ENCODE peak calls at places on chromosomes 16 and 17, in ten cellular contexts. X is Peyer's patch; W is tibial nerve; D is body of pancreas; V is ovary; F is dorsolateral prefrontal cortex; R is CD8-positive, alpha-beta T cell; O is cardiac fibroblast; T is heart right ventricle; M is left ventricle myocardium inferior. I is an unnamed sample.

GRCh38 chr16:86245895-86246294 is 264.4 kb upstream of the FOXF1 start:
- DNase-seq in X (no peak), W (no peak), D (no peak), V (no peak), F (no peak), R (no peak), O (no peak), T (no peak), M (no peak), I (no peak)

GRCh38 chr16:81006472-81007311 is at the start of the genes CENPN and CMC2:
- DNase-seq in X (peak; percentile 99), W (peak; percentile 99), D (peak; percentile 99), V (peak; percentile 100), F (peak; percentile 99), R (peak; percentile 98), O (peak; percentile 100), T (peak; percentile 98), M (peak; percentile 99), I (peak; percentile 94)

GRCh38 chr17:68204736-68205135 is 43.1 kb upstream of the AMZ2 start:
- DNase-seq in X (no peak), W (no peak), D (no peak), V (no peak), F (no peak), R (no peak), O (no peak), T (no peak), M (peak; percentile 31), I (no peak)

GRCh38 chr16:12764813-12765212 is 38.9 kb downstream of the CPPED1 start:
- DNase-seq in X (no peak), W (no peak), D (no peak), V (no peak), F (no peak), R (no peak), O (no peak), T (no peak), M (no peak), I (no peak)

GRCh38 chr17:40062347-40063033 is at the start of gene THRA:
- DNase-seq in X (peak; percentile 77), W (peak; percentile 55), D (peak; percentile 72), V (peak; percentile 83), F (peak; percentile 36), R (peak; percentile 71), O (peak; percentile 28), T (peak; percentile 76), M (peak; percentile 83), I (no peak)

GRCh38 chr17:48642059-48642842 is 16.1 kb upstream of the HOXB9 start:
- DNase-seq in X (no peak), W (no peak), D (no peak), V (no peak), F (no peak), R (no peak), O (no peak), T (no peak), M (no peak), I (no peak)

GRCh38 chr17:55432358-55433028 is 10.9 kb upstream of the MMD start:
- DNase-seq in X (no peak), W (no peak), D (no peak), V (no peak), F (no peak), R (no peak), O (no peak), T (no peak), M (no peak), I (no peak)

GRCh38 chr16:48517493-48517892 is 92.5 kb downstream of the N4BP1 start:
- DNase-seq in X (no peak), W (no peak), D (no peak), V (no peak), F (no peak), R (no peak), O (no peak), T (no peak), M (no peak), I (no peak)

DNA sequence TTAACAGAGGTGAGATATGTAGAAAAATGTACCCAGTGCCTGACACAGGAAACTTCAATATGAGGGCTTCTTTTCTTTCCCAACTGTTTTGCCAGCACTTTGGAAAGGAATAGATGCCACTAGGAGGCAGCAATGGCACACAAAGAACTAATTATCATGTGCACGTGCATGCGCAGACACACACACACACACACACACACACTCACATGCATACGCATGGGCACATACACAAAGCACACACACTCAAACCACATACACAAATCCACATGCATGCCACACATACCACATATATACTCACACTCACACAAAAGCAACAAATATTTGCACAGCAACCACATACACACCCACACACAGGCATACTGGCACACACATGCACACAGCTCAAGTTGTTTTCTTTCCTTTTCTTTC is 8.8 kb upstream of the CEP112 start:
- DNase-seq in X (peak; percentile 31), W (no peak), D (peak; percentile 61), V (no peak), F (peak; percentile 45), R (peak; percentile 35), O (peak; percentile 82), T (peak; percentile 29), M (no peak), I (no peak)
- TF ChIP-seq CTCF in X (peak; percentile 87), W (peak; percentile 28), D (peak; percentile 85), V (no peak), F (peak; percentile 51), R (peak; percentile 33), O (peak; percentile 67), T (peak; percentile 36), M (peak; percentile 64), I (peak; percentile 57)

GRCh38 chr17:57561072-57561861 is 183.8 kb downstream of the CCDC182 start:
- DNase-seq in X (no peak), W (no peak), D (no peak), V (no peak), F (no peak), R (no peak), O (no peak), T (no peak), M (no peak), I (no peak)

GRCh38 chr17:57559226-57559625 is 185.9 kb downstream of the CCDC182 start:
- DNase-seq in X (no peak), W (no peak), D (no peak), V (no peak), F (no peak), R (no peak), O (no peak), T (no peak), M (no peak), I (no peak)

GRCh38 chr17:57557793-57558681 is 187.1 kb downstream of the CCDC182 start:
- DNase-seq in X (no peak), W (no peak), D (no peak), V (no peak), F (no peak), R (no peak), O (peak; percentile 78), T (no peak), M (no peak), I (no peak)

GRCh38 chr17:57562231-57562630 is 182.9 kb downstream of the CCDC182 start:
- DNase-seq in X (no peak), W (no peak), D (no peak), V (no peak), F (peak; percentile 48), R (no peak), O (no peak), T (no peak), M (no peak), I (no peak)

DNA sequence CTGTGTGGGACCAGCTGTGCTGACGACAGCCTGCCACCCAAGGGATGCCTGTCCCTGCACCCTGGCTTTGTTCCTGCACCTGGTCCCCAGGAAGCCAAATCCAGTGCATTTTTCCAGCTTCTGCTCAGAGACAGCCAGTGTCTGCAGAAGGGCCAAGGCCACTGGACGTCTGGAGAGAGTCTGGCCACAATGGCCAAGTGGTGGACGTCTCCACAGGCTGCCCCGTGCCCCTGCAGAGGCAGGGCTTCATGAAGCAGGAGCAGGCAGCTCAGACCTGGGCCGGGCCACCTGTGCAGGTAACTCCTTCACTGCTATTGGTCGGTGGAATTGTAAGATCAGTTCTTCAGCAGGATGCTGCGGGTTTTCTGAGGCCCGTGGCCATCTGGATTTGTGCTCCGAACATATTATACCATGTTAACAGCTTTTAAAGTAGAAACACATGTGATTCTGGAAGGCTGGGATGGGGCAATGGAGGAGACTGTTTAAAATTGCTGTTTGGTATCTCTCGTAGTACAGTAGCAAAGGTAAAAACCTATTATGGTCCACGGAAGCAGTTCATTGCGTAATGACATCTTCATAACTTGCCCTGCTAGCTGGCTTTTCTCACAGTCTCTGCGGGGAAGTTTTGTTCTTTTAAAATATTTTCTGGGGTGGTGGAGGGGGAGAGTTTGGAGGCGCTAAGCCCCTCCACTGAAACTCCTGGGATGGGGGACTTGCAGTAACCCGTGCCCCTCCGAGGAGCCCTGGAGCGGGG is 185.3 kb downstream of the CCDC182 start:
- DNase-seq in X (no peak), W (no peak), D (no peak), V (no peak), F (no peak), R (no peak), O (no peak), T (no peak), M (no peak), I (no peak)
- H3K4me3 ChIP-seq in X (no peak overlapping the region), W (no peak overlapping the region), D (no peak overlapping the region), V (no peak overlapping the region), F (no peak overlapping the region), R (no peak overlapping the region), O (no peak overlapping the region), T (no peak overlapping the region), M (no peak overlapping the region), I (no peak overlapping the region)

GRCh38 chr17:63845509-63845908 is 3.0 kb upstream of the SMARCD2 start:
- DNase-seq in X (no peak), W (no peak), D (no peak), V (no peak), F (no peak), R (no peak), O (no peak), T (no peak), M (no peak), I (no peak)

GRCh38 chr17:63850401-63850800 is 7.9 kb upstream of the SMARCD2 start:
- DNase-seq in X (no peak), W (no peak), D (no peak), V (no peak), F (no peak), R (no peak), O (no peak), T (no peak), M (no peak), I (no peak)

GRCh38 chr17:63847525-63848249 is 5.2 kb upstream of the SMARCD2 start:
- DNase-seq in X (no peak), W (no peak), D (no peak), V (no peak), F (no peak), R (no peak), O (no peak), T (no peak), M (no peak), I (no peak)

GRCh38 chr17:63853260-63853659 is 10.8 kb upstream of the SMARCD2 start:
- DNase-seq in X (no peak), W (no peak), D (no peak), V (no peak), F (no peak), R (no peak), O (no peak), T (no peak), M (no peak), I (no peak)

DNA sequence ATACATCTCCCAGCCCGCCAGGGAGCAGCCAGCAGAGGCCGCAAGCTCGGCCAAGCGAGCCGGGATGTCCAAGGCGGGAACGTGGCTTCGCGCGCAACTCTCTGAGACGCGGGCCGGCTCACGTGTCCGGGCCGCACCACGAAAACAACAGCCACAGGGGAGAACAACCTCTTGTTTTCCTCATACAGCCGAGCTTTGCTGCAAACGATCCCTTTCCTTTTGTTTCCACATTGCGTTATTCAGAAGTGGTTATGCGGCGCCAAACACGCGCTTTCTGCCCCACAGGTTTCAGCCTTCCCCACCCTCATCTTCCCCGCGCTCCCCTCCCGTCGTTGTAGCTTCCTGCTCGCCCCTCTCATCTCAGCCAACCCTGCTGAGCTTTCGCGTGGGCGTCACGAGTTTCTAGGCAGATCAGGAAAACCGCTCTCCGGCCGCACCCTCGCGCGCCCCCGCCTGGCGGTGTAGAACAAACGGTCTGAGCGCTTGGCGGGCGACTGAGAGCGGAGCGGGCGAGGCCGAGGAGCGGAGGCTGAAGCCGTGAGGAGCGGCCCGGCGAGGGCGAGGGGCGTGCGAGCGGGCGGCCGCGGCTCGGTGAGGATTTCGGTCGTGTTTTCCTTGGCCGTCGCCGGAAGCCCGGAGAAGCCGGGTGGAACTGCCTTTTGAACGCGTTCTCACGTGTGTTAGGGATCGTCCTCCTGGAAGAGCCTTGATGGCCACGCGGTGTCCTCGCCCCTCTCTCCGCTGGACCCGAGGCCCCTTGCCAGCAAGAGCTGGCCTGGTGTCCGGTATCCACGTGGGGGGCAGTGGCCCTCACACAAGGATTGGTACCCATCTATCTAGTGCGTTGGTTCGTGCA is 6.6 kb upstream of the SMARCD2 start:
- DNase-seq in X (peak; percentile 88), W (peak; percentile 87), D (peak; percentile 96), V (peak; percentile 96), F (peak; percentile 92), R (peak; percentile 95), O (peak; percentile 94), T (peak; percentile 93), M (peak; percentile 93), I (peak; percentile 86)
- TF ChIP-seq CTCF in X (peak; percentile 72), W (peak; percentile 77), D (peak; percentile 89), V (peak; percentile 83), F (peak; percentile 60), R (peak; percentile 73), O (peak; percentile 64), T (peak; percentile 80), M (peak; percentile 73), I (peak; percentile 76)

GRCh38 chr17:28724500-28725165 is 1.4 kb downstream of the TLCD1 start:
- DNase-seq in X (no peak), W (no peak), D (no peak), V (no peak), F (no peak), R (no peak), O (no peak), T (no peak), M (no peak), I (no peak)
- H3K4me3 ChIP-seq in X (no peak overlapping the region), W (no peak overlapping the region), D (no peak overlapping the region), V (no peak overlapping the region), F (peak overlapping the region; percentile 79), R (no peak overlapping the region), O (no peak overlapping the region), T (peak overlapping the region; percentile 83), M (no peak overlapping the region), I (peak overlapping the region; percentile 84)

I was measured in GM12864.